ENCODE peak calls at places on chromosomes 2 and 18, in six cellular contexts. One of them, this sample, is unnamed.

GRCh38 chr2:118593257-118593656 is 254.2 kb downstream of the EN1 start:
- DNase-seq in IMR-90: no peak
- DNase-seq in H9: no peak
- DNase-seq in neuronal stem cell: no peak
- DNase-seq in H1: no peak
- DNase-seq in mesendoderm: no peak
- DNase-seq in this sample: no peak

GRCh38 chr2:101961287-101962242 is 30.2 kb upstream of the IL1R2 start:
- DNase-seq in H1: no peak
- DNase-seq in neuronal stem cell: no peak
- DNase-seq in mesendoderm: peak; percentile 6
- DNase-seq in H9: no peak
- DNase-seq in IMR-90: peak; percentile 96
- DNase-seq in this sample: peak; percentile 99

GRCh38 chr2:85523906-85524566 is 14.9 kb upstream of the MAT2A start:
- DNase-seq in IMR-90: peak; percentile 61
- DNase-seq in neuronal stem cell: no peak
- DNase-seq in H9: no peak
- DNase-seq in mesendoderm: peak; percentile 42
- DNase-seq in H1: no peak
- DNase-seq in this sample: peak; percentile 75

GRCh38 chr2:120509991-120510735 is 164.2 kb downstream of the INHBB start:
- DNase-seq in IMR-90: no peak
- DNase-seq in H9: no peak
- DNase-seq in neuronal stem cell: no peak
- DNase-seq in H1: no peak
- DNase-seq in mesendoderm: no peak
- DNase-seq in this sample: no peak

GRCh38 chr2:227748079-227748478 is 2.4 kb downstream of the SCYGR8 start:
- DNase-seq in H9: peak; percentile 73
- DNase-seq in neuronal stem cell: no peak
- DNase-seq in H1: peak; percentile 82
- DNase-seq in mesendoderm: peak; percentile 66
- DNase-seq in IMR-90: no peak
- DNase-seq in this sample: no peak

GRCh38 chr18:70662588-70662987 is 373.7 kb downstream of the SOCS6 start:
- DNase-seq in H1: no peak
- DNase-seq in IMR-90: no peak
- DNase-seq in H9: no peak
- DNase-seq in neuronal stem cell: no peak
- DNase-seq in mesendoderm: no peak
- DNase-seq in this sample: no peak

GRCh38 chr18:73414069-73414468 is 546.3 kb upstream of the NETO1 start:
- DNase-seq in mesendoderm: no peak
- DNase-seq in H9: no peak
- DNase-seq in neuronal stem cell: no peak
- DNase-seq in H1: no peak
- DNase-seq in IMR-90: no peak
- DNase-seq in this sample: no peak

GRCh38 chr2:43343573-43344304 is 117.3 kb upstream of the ZFP36L2 start:
- DNase-seq in neuronal stem cell: no peak
- DNase-seq in H9: no peak
- DNase-seq in IMR-90: peak; percentile 97
- DNase-seq in mesendoderm: peak; percentile 26
- DNase-seq in H1: no peak
- DNase-seq in this sample: peak; percentile 76

GRCh38 chr2:237723613-237724012 is 75.0 kb upstream of the RBM44 start:
- DNase-seq in neuronal stem cell: no peak
- DNase-seq in H1: no peak
- DNase-seq in mesendoderm: peak; percentile 92
- DNase-seq in IMR-90: peak; percentile 57
- DNase-seq in H9: peak; percentile 70
- DNase-seq in this sample: peak; percentile 76

GRCh38 chr2:162327134-162327769 is 8.8 kb upstream of the IFIH1 start:
- DNase-seq in H1: peak; percentile 62
- DNase-seq in H9: peak; percentile 30
- DNase-seq in neuronal stem cell: no peak
- DNase-seq in mesendoderm: peak; percentile 6
- DNase-seq in IMR-90: no peak
- DNase-seq in this sample: no peak

GRCh38 chr2:9033385-9034175 is 30.1 kb upstream of the MBOAT2 start:
- DNase-seq in H1: peak; percentile 52
- DNase-seq in IMR-90: no peak
- DNase-seq in mesendoderm: peak; percentile 67
- DNase-seq in neuronal stem cell: no peak
- DNase-seq in H9: peak; percentile 41
- DNase-seq in this sample: peak; percentile 13

GRCh38 chr2:188978291-188979081 is 4.3 kb downstream of the COL3A1 start:
- DNase-seq in neuronal stem cell: no peak
- DNase-seq in H9: peak; percentile 26
- DNase-seq in H1: no peak
- DNase-seq in IMR-90: peak; percentile 69
- DNase-seq in mesendoderm: peak; percentile 55
- DNase-seq in this sample: peak; percentile 92

GRCh38 chr2:188976545-188977268 is 2.5 kb downstream of the COL3A1 start:
- DNase-seq in H1: no peak
- DNase-seq in IMR-90: peak; percentile 81
- DNase-seq in neuronal stem cell: no peak
- DNase-seq in H9: no peak
- DNase-seq in mesendoderm: no peak
- DNase-seq in this sample: peak; percentile 70

GRCh38 chr2:188975497-188976102 is 1.4 kb downstream of the COL3A1 start:
- DNase-seq in H1: no peak
- DNase-seq in IMR-90: peak; percentile 93
- DNase-seq in mesendoderm: peak; percentile 57
- DNase-seq in H9: peak; percentile 31
- DNase-seq in neuronal stem cell: no peak
- DNase-seq in this sample: peak; percentile 93

GRCh38 chr2:188979730-188980123 is 5.6 kb downstream of the COL3A1 start:
- DNase-seq in neuronal stem cell: no peak
- DNase-seq in mesendoderm: no peak
- DNase-seq in IMR-90: no peak
- DNase-seq in H1: no peak
- DNase-seq in H9: no peak
- DNase-seq in this sample: no peak

DNA sequence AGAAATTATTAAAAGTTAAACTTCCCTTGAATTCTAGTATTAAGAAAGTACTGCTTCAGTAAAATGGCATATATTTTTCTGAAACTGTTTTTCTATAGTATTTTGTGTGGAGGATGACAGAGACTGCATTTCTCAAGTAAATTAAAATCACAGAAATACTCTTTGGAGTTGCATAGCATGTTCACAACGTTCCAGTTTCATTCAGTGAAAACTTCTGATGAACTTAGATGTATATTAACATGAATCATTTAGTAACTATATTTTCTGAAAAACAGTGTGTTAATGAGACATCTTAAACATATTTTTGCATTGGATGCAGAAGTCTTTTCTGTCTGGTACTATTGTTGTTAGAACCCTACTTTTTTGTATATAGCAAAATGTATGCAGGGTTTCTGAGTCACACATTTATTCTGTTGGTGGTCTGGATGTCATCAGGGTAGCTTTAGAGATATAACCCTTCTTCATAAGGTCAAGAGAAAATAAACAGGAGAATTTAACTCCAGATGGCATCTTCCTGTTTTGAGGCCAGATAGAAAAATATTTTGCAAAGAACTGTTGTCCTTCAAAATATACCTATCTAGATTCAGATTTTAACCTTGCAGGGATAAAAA is 5.1 kb downstream of the COL3A1 start:
- DNase-seq in mesendoderm: no peak
- DNase-seq in neuronal stem cell: no peak
- DNase-seq in H1: no peak
- DNase-seq in H9: no peak
- DNase-seq in IMR-90: peak; percentile 58
- DNase-seq in this sample: peak; percentile 78
- H3K9ac ChIP-seq in mesendoderm: no peak overlapping the region
- H3K9ac ChIP-seq in neuronal stem cell: no peak overlapping the region
- H3K9ac ChIP-seq in H1: no peak overlapping the region
- H3K9ac ChIP-seq in H9: no peak overlapping the region
- H3K9ac ChIP-seq in IMR-90: peak overlapping the region; percentile 53
- H3K9ac ChIP-seq in this sample: peak overlapping the region; percentile 99

DNA sequence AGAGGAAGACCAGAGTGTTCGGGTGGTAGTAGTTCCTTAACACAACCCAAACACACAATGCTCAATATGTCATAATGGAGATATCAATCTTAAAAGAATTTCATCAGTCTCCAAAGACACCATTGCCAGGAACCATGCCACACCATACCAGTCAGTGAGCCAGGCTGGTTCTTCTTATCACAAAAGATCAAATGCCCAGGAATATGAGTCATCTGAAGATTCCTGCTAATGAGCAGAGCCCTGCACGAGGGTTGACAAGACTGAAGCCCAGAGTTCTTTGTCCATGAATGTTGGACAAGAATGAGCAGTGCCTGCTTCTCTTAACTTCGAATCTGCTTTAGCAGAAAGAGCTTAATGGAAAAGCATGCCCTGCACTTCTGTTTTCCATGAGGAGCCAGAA is 262.2 kb downstream of the ZNF516 start:
- DNase-seq in H9: no peak
- DNase-seq in neuronal stem cell: no peak
- DNase-seq in mesendoderm: peak; percentile 26
- DNase-seq in H1: no peak
- DNase-seq in IMR-90: no peak
- DNase-seq in this sample: no peak
- H2BK120ac ChIP-seq in H9: no peak overlapping the region
- H2BK120ac ChIP-seq in neuronal stem cell: no peak overlapping the region
- H2BK120ac ChIP-seq in mesendoderm: no peak overlapping the region
- H2BK120ac ChIP-seq in H1: no peak overlapping the region
- H2BK120ac ChIP-seq in IMR-90: no peak overlapping the region
- H2BK120ac ChIP-seq in this sample: no peak overlapping the region

GRCh38 chr2:45837812-45838341 is 186.4 kb downstream of the PRKCE start:
- DNase-seq in mesendoderm: no peak
- DNase-seq in IMR-90: no peak
- DNase-seq in H1: no peak
- DNase-seq in H9: no peak
- DNase-seq in neuronal stem cell: no peak
- DNase-seq in this sample: no peak

GRCh38 chr2:45834858-45835257 is 183.4 kb downstream of the PRKCE start:
- DNase-seq in neuronal stem cell: no peak
- DNase-seq in H1: no peak
- DNase-seq in IMR-90: no peak
- DNase-seq in mesendoderm: no peak
- DNase-seq in H9: no peak
- DNase-seq in this sample: no peak

GRCh38 chr2:45834372-45834771 is 182.9 kb downstream of the PRKCE start:
- DNase-seq in IMR-90: no peak
- DNase-seq in neuronal stem cell: no peak
- DNase-seq in mesendoderm: no peak
- DNase-seq in H9: no peak
- DNase-seq in H1: no peak
- DNase-seq in this sample: no peak

GRCh38 chr2:45836316-45836715 is 184.8 kb downstream of the PRKCE start:
- DNase-seq in H9: no peak
- DNase-seq in neuronal stem cell: peak; percentile 21
- DNase-seq in mesendoderm: no peak
- DNase-seq in IMR-90: no peak
- DNase-seq in H1: peak; percentile 55
- DNase-seq in this sample: no peak

DNA sequence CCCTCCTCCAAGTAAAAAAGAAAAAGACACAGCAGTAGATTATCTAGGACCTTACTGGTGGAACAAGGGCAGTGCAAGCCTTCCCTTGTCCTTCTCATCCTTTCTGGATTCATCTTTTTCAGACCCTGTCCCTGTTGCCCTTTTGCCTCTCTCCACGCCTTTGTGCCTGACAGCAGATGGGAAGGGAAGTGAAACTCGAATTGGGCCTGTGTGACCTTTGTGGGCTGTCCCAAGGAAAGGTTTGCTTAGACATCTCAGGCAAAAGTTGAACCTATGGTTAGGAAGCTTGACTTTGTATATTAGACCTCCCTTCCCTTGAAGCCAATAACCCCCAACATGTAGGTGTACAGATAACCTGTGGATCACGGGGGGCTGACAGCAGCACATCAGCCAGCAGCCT is 185.3 kb downstream of the PRKCE start:
- DNase-seq in neuronal stem cell: no peak
- DNase-seq in IMR-90: no peak
- DNase-seq in H9: no peak
- DNase-seq in mesendoderm: no peak
- DNase-seq in H1: no peak
- DNase-seq in this sample: no peak
- H3K9ac ChIP-seq in neuronal stem cell: no peak overlapping the region
- H3K9ac ChIP-seq in IMR-90: no peak overlapping the region
- H3K9ac ChIP-seq in H9: no peak overlapping the region
- H3K9ac ChIP-seq in mesendoderm: no peak overlapping the region
- H3K9ac ChIP-seq in H1: no peak overlapping the region
- H3K9ac ChIP-seq in this sample: no peak overlapping the region

GRCh38 chr2:222982909-222983265 is 69.1 kb upstream of the KCNE4 start:
- DNase-seq in neuronal stem cell: no peak
- DNase-seq in H9: no peak
- DNase-seq in H1: no peak
- DNase-seq in IMR-90: no peak
- DNase-seq in mesendoderm: peak; percentile 32
- DNase-seq in this sample: no peak
- H2BK120ac ChIP-seq in neuronal stem cell: no peak overlapping the region
- H2BK120ac ChIP-seq in H9: no peak overlapping the region
- H2BK120ac ChIP-seq in H1: no peak overlapping the region
- H2BK120ac ChIP-seq in IMR-90: no peak overlapping the region
- H2BK120ac ChIP-seq in mesendoderm: peak overlapping the region; percentile 15
- H2BK120ac ChIP-seq in this sample: no peak overlapping the region

GRCh38 chr2:37837576-37838335 is 87.3 kb upstream of the RMDN2 start:
- DNase-seq in neuronal stem cell: no peak
- DNase-seq in H1: no peak
- DNase-seq in mesendoderm: peak; percentile 76
- DNase-seq in IMR-90: peak; percentile 92
- DNase-seq in H9: no peak
- DNase-seq in this sample: peak; percentile 96
- H3K9ac ChIP-seq in neuronal stem cell: no peak overlapping the region
- H3K9ac ChIP-seq in H1: no peak overlapping the region
- H3K9ac ChIP-seq in mesendoderm: no peak overlapping the region
- H3K9ac ChIP-seq in IMR-90: no peak overlapping the region
- H3K9ac ChIP-seq in H9: no peak overlapping the region
- H3K9ac ChIP-seq in this sample: no peak overlapping the region

GRCh38 chr2:96880891-96881273 is 11.0 kb upstream of the SEMA4C start:
- DNase-seq in H9: no peak
- DNase-seq in IMR-90: no peak
- DNase-seq in H1: no peak
- DNase-seq in mesendoderm: no peak
- DNase-seq in neuronal stem cell: no peak
- DNase-seq in this sample: no peak
- H2BK120ac ChIP-seq in H9: no peak overlapping the region
- H2BK120ac ChIP-seq in IMR-90: no peak overlapping the region
- H2BK120ac ChIP-seq in H1: peak overlapping the region; percentile 74
- H2BK120ac ChIP-seq in mesendoderm: peak overlapping the region; percentile 22
- H2BK120ac ChIP-seq in neuronal stem cell: no peak overlapping the region
- H2BK120ac ChIP-seq in this sample: no peak overlapping the region

This sample was measured in mesenchymal stem cell.